ENCODE peak calls at places on chromosome 17, in five cellular contexts. D is hypothalamus, P is mammary epithelial cell, X is fibroblast of mammary gland, F is cardiac fibroblast. I is an unnamed sample.

GRCh38 chr17:82457071-82457789 is 1.3 kb upstream of the NARF start:
- DNase-seq in D (no peak), P (no peak), X (no peak), F (peak), I (no peak)

GRCh38 chr17:36856169-36856568 is 81.1 kb upstream of the LHX1 start:
- DNase-seq in D (no peak), P (peak), X (no peak), F (no peak), I (no peak)

GRCh38 chr17:45940826-45941225 is 46.5 kb downstream of the MAPT start:
- DNase-seq in D (no peak), P (no peak), X (no peak), F (no peak), I (no peak)

GRCh38 chr17:75830168-75831031 is 13.8 kb downstream of the UNC13D start:
- DNase-seq in D (no peak), P (no peak), X (no peak), F (no peak), I (no peak)

GRCh38 chr17:79831367-79832210 is 7.7 kb downstream of the CBX4 start:
- DNase-seq in D (peak), P (no peak), X (no peak), F (no peak), I (no peak)

GRCh38 chr17:49365667-49366066 is 3.6 kb upstream of the ZNF652 start:
- DNase-seq in D (no peak), P (no peak), X (peak), F (no peak), I (peak)

GRCh38 chr17:79087428-79088143 is 13.0 kb downstream of the ENGASE start:
- DNase-seq in D (peak), P (peak), X (peak), F (peak), I (peak)

GRCh38 chr17:83162035-83162745 is 82.8 kb downstream of the METRNL start:
- DNase-seq in D (no peak), P (no peak), X (no peak), F (no peak), I (no peak)

GRCh38 chr17:48052956-48053757 is 5.0 kb downstream of the NFE2L1 start:
- DNase-seq in D (no peak), P (no peak), X (peak), F (peak), I (peak)

GRCh38 chr17:70622382-70623260 is 453.3 kb downstream of the KCNJ2 start:
- DNase-seq in D (no peak), P (peak), X (peak), F (peak), I (peak)

GRCh38 chr17:53792451-53792850 is 30.3 kb upstream of the KIF2B start:
- DNase-seq in D (no peak), P (no peak), X (no peak), F (no peak), I (no peak)

GRCh38 chr17:34382586-34383224 is 19.7 kb upstream of the CCL1 start:
- DNase-seq in D (no peak), P (no peak), X (no peak), F (peak), I (no peak)

I was measured in COR-L47.